ENCODE peak calls at places on chromosomes 3 and 15, in ten cellular contexts. H is psoas muscle, R is sigmoid colon, C is CD14-positive monocyte, P is A673, D is pancreas, A is cardiac muscle cell, I is astrocyte of the cerebellum, O is breast epithelium, B is spleen. U is an unnamed sample.

GRCh38 chr15:44790215-44790614 is 53.9 kb downstream of the TRIM69 start:
- DNase-seq in O (no peak), D (no peak), A (no peak), C (no peak), P (no peak), I (no peak), H (no peak), R (no peak), B (no peak), U (no peak)

GRCh38 chr15:48001393-48002059 is 119.3 kb upstream of the SLC24A5 start:
- DNase-seq in D (no peak), H (no peak), B (no peak), A (no peak), R (no peak), C (no peak), O (no peak), I (no peak), P (no peak), U (no peak)

GRCh38 chr3:134327594-134327975 is 46.7 kb downstream of the AMOTL2 start:
- DNase-seq in D (no peak), B (no peak), R (no peak), A (no peak), C (no peak), P (no peak), I (no peak), H (peak; percentile 67), O (no peak), U (no peak)

GRCh38 chr15:75237316-75237982 is 20.7 kb upstream of the GOLGA6C start:
- DNase-seq in H (peak; percentile 46), B (peak; percentile 52), A (no peak), I (no peak), C (no peak), O (no peak), P (no peak), R (peak; percentile 44), D (peak; percentile 36), U (no peak)

GRCh38 chr3:87920549-87920948 is 138.3 kb downstream of the CGGBP1 start:
- DNase-seq in A (no peak), H (no peak), B (no peak), C (no peak), D (no peak), O (no peak), I (no peak), R (no peak), P (no peak), U (no peak)

GRCh38 chr15:100553468-100553867 is 24.7 kb upstream of the CERS3 start:
- DNase-seq in H (no peak), O (no peak), I (no peak), R (no peak), A (no peak), B (peak; percentile 79), P (no peak), D (no peak), C (no peak), U (no peak)

GRCh38 chr3:38636464-38636863 is 13.0 kb downstream of the SCN5A start:
- DNase-seq in H (no peak), R (no peak), A (no peak), B (peak; percentile 64), C (no peak), D (no peak), P (no peak), O (no peak), I (no peak), U (no peak)

GRCh38 chr3:76177650-76178049 is 392.3 kb upstream of the ZNF717 start:
- DNase-seq in O (no peak), D (no peak), R (no peak), A (no peak), I (no peak), H (no peak), P (no peak), C (no peak), B (no peak), U (no peak)

GRCh38 chr15:88918738-88919137 is 5.6 kb upstream of the MFGE8 start:
- DNase-seq in I (peak; percentile 95), R (no peak), D (no peak), O (peak; percentile 80), A (no peak), H (peak; percentile 88), B (no peak), C (no peak), P (peak; percentile 95), U (no peak)

GRCh38 chr3:106628407-106628806 is 748.8 kb upstream of the CCDC54 start:
- DNase-seq in C (no peak), B (no peak), P (peak; percentile 60), H (no peak), I (no peak), O (no peak), A (no peak), D (no peak), R (no peak), U (no peak)

GRCh38 chr3:122635789-122636188 is 44.9 kb upstream of the PARP14 start:
- DNase-seq in O (no peak), B (no peak), C (no peak), A (no peak), I (peak; percentile 31), P (no peak), H (no peak), D (no peak), R (no peak), U (no peak)

GRCh38 chr3:71512000-71512399 is 71.5 kb downstream of the FOXP1 start:
- DNase-seq in I (no peak), H (no peak), D (no peak), R (no peak), O (no peak), A (peak; percentile 25), P (no peak), C (no peak), B (no peak), U (no peak)

GRCh38 chr3:177195242-177195940 is 1.9 kb downstream of the TBL1XR1 start:
- DNase-seq in D (no peak), R (no peak), C (no peak), O (no peak), P (peak; percentile 70), B (no peak), A (peak; percentile 61), I (peak; percentile 36), H (no peak), U (no peak)

DNA sequence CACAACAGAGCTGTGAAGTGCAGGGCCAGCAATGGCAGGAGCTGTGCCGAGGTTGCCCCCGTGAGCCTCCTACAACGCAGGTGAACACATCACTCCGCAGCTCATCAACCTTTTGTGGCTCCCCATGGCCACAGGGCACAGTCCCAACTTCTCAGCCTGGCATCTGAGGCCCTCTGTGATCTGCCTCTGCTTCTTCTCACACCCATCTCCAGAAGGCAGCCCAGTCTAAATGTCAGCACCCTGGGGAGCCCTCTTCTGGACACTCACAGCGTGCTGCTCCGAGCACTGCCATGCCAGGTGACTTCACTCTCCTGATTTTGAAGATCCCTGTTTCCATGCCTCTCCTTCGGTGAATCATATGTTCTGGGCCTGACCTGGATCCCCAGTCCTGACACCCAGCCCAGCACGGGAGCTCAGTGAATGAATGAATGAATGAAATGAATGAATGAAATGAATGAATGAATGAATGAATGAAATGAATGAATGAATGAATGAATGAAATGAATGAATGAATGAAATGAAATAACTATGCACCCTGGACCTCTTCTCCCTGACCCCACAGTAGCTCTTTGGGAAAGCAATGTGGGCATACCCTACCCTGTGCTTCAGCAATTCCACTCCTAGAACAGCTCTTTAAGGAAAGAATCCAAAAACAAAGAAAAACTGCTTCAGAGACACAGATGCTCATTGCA is 17.9 kb upstream of the SKIC8 start:
- DNase-seq in O (no peak), B (peak; percentile 27), R (peak; percentile 41), A (peak; percentile 26), P (no peak), I (no peak), H (peak; percentile 26), C (no peak), D (peak; percentile 29), U (no peak)
- TF ChIP-seq CTCF in O (no peak), B (no peak), R (no peak), A (peak; percentile 9), P (no peak), I (peak; percentile 5), H (no peak), C (no peak), D (no peak), U (no peak)

GRCh38 chr3:145266368-145266767 is 894.6 kb downstream of the PLOD2 start:
- DNase-seq in B (no peak), H (no peak), I (no peak), D (no peak), O (no peak), C (no peak), P (no peak), R (no peak), A (peak; percentile 18), U (no peak)
- TF ChIP-seq CTCF in B (no peak), H (no peak), I (no peak), D (no peak), O (no peak), C (no peak), P (no peak), R (no peak), A (no peak), U (no peak)

DNA sequence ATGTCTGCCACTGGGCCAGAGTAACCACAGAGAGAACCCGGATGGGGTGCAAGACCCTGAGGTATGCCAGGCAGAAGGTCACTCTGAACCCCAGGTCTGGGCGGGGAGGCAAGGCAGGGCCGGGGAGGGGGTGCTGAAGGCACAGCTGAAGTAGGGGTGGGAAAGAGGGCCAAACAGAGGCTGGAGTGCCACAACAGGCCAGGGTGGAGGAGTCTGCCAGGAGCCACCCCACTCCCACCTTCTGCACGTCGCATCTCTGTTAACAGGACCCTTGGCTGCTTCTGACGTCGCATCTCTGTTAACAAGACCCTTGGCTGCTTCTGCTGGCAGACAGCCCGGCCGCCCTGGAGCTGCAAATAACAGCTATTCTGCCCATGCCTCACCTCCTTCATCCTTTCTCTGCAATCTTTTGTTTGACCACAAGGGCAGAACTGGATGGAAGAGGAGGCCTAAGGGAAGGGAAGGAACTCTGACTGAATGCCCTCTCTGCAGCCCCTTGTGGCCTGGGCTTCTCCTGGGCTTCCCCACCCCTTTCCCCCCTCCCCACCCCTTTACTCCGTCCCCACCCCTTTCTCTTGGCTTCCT is 20.6 kb upstream of the FBLN2 start:
- DNase-seq in P (peak; percentile 39), D (no peak), O (no peak), C (no peak), H (peak; percentile 76), A (peak; percentile 45), R (no peak), I (no peak), B (peak; percentile 47), U (peak; percentile 29)
- TF ChIP-seq CTCF in P (no peak), D (no peak), O (no peak), C (no peak), H (no peak), A (peak; percentile 45), R (no peak), I (peak; percentile 47), B (no peak), U (peak; percentile 52)

GRCh38 chr15:38017721-38018120 is 83.3 kb downstream of the TMCO5A start:
- DNase-seq in P (no peak), R (no peak), O (no peak), D (no peak), H (no peak), A (no peak), I (no peak), B (no peak), C (peak; percentile 84), U (no peak)

GRCh38 chr15:38010390-38010789 is 76.0 kb downstream of the TMCO5A start:
- DNase-seq in I (peak; percentile 27), D (no peak), A (no peak), O (no peak), P (no peak), R (no peak), H (no peak), C (no peak), B (no peak), U (no peak)

DNA sequence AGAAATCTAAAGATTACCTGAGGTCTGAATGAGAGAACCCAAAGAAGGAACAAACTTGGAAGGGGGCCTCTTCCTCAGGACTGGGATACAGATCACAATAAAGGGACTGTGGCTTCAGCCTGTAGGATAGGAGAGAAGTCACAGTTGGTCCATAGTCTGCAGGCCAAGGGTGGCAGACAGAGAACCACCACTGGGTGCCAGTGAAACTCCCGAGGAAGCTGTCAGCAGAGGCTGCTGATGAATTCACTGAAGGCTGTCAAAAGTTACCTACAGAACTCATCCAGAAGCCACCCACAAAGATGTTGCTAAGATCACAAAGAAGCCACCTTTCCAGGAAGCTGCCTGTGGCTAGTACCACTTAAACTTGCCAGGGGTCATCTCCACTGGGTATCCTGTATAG is 78.5 kb downstream of the TMCO5A start:
- DNase-seq in C (no peak), P (no peak), O (no peak), A (no peak), D (no peak), B (no peak), I (no peak), H (no peak), R (no peak), U (no peak)
- TF ChIP-seq CTCF in C (no peak), P (no peak), O (no peak), A (no peak), D (no peak), B (no peak), I (no peak), H (no peak), R (no peak), U (no peak)

U was measured in neural crest cell.